ENCODE peak calls at places on chromosome 14, in eight cellular contexts. O, Q, R, Z, C, I, B and E are unnamed samples.

GRCh38 chr14:59356298-59356697 is 108.9 kb downstream of the GPR135 start:
- DNase-seq in R (peak; percentile 61), C (no peak), O (no peak), I (no peak), Q (no peak), B (no peak), Z (no peak), E (no peak)

GRCh38 chr14:93989939-93990338 is 7.2 kb upstream of the CCDC197 start:
- DNase-seq in O (no peak), I (no peak), C (no peak), B (no peak), Q (no peak), R (no peak), Z (no peak), E (no peak)

GRCh38 chr14:62691613-62692489 is 353.4 kb downstream of the KCNH5 start:
- DNase-seq in R (no peak), C (peak; percentile 34), Z (no peak), Q (no peak), O (no peak), I (no peak), B (no peak), E (peak; percentile 38)

GRCh38 chr14:69375182-69375581 is 22.9 kb downstream of the ERH start:
- DNase-seq in Z (no peak), R (no peak), O (no peak), Q (no peak), B (no peak), C (no peak), I (no peak), E (no peak)

GRCh38 chr14:76280221-76280620 is 95.7 kb upstream of the ESRRB start:
- DNase-seq in R (no peak), O (no peak), Z (no peak), I (no peak), B (no peak), Q (no peak), C (no peak), E (no peak)

GRCh38 chr14:105144231-105144665 is 24.3 kb downstream of the JAG2 start:
- DNase-seq in Q (no peak), O (no peak), B (no peak), R (no peak), I (peak; percentile 2), Z (peak; percentile 60), C (no peak), E (no peak)

GRCh38 chr14:89294060-89294459 is 123.0 kb downstream of the FOXN3 start:
- DNase-seq in Q (peak; percentile 63), R (no peak), Z (no peak), B (no peak), O (no peak), I (no peak), C (no peak), E (no peak)

GRCh38 chr14:64193821-64194220 is 100.3 kb downstream of the ESR2 start:
- DNase-seq in Q (no peak), R (no peak), C (peak; percentile 49), Z (no peak), O (no peak), I (no peak), B (no peak), E (no peak)

GRCh38 chr14:78022059-78022458 is 148.1 kb upstream of the NRXN3 start:
- DNase-seq in I (peak; percentile 77), O (no peak), C (peak; percentile 60), B (peak; percentile 67), Q (peak; percentile 22), Z (no peak), R (peak; percentile 96), E (no peak)

GRCh38 chr14:75604979-75605825 is 26.8 kb downstream of the FLVCR2 start:
- DNase-seq in R (no peak), C (no peak), Q (peak; percentile 49), B (no peak), I (no peak), Z (no peak), O (no peak), E (peak; percentile 18)

GRCh38 chr14:58747181-58747580 is 109.4 kb downstream of the DACT1 start:
- DNase-seq in C (peak; percentile 60), I (no peak), Z (peak; percentile 84), B (no peak), R (no peak), O (peak; percentile 52), Q (no peak), E (peak; percentile 58)

GRCh38 chr14:104553166-104554087 is 26.1 kb upstream of the C14orf180 start:
- DNase-seq in C (no peak), I (peak; percentile 2), Q (peak; percentile 10), Z (no peak), B (no peak), R (no peak), O (no peak), E (no peak)

GRCh38 chr14:50619569-50620141 is 48.5 kb downstream of the SAV1 start:
- DNase-seq in Q (no peak), I (no peak), C (no peak), Z (no peak), R (peak; percentile 75), O (no peak), B (peak; percentile 32), E (no peak)

GRCh38 chr14:24136684-24137528 is 912 bp downstream of the PSME1 start:
- DNase-seq in B (no peak), O (no peak), R (peak; percentile 82), C (no peak), Z (no peak), Q (no peak), I (no peak), E (no peak)

GRCh38 chr14:83419420-83419819 is 1885.8 kb upstream of the SEL1L start:
- DNase-seq in I (no peak), Q (no peak), Z (no peak), R (no peak), C (no peak), B (no peak), O (no peak), E (no peak)

GRCh38 chr14:68716698-68717097 is 76.2 kb downstream of the ZFP36L1 start:
- DNase-seq in I (no peak), O (peak; percentile 11), B (no peak), Q (no peak), C (no peak), Z (no peak), R (no peak), E (no peak)

GRCh38 chr14:21106506-21107359 is 5.9 kb downstream of the TMEM253 start:
- DNase-seq in R (peak; percentile 92), C (peak; percentile 90), B (peak; percentile 79), Q (peak; percentile 83), O (peak; percentile 82), I (peak; percentile 86), Z (no peak), E (no peak)

GRCh38 chr14:22537436-22538310 is 51.4 kb downstream of the DAD1 start:
- DNase-seq in B (no peak), R (no peak), Z (no peak), O (no peak), C (no peak), I (no peak), Q (no peak), E (no peak)

GRCh38 chr14:71062581-71063303 is 155.5 kb downstream of the PCNX1 start:
- DNase-seq in C (no peak), I (no peak), Z (no peak), R (no peak), O (no peak), B (no peak), Q (no peak), E (no peak)
- H3K36me3 ChIP-seq in C (peaks cover 42% of the 10 kb centered on the region), I (peaks cover 51% of the 10 kb centered on the region), Z (peaks cover 54% of the 10 kb centered on the region), R (peaks cover 18% of the 10 kb centered on the region), O (no peaks in the 10 kb centered on the region), B (peaks cover 11% of the 10 kb centered on the region), Q (peaks cover 75% of the 10 kb centered on the region), E (no peaks in the 10 kb centered on the region)

GRCh38 chr14:81169711-81170103 is 51.1 kb downstream of the GTF2A1 start:
- DNase-seq in Z (peak; percentile 77), I (no peak), O (peak; percentile 52), B (no peak), R (peak; percentile 81), C (peak; percentile 75), Q (peak; percentile 77), E (no peak)

GRCh38 chr14:81170104-81170828 is 50.5 kb downstream of the GTF2A1 start:
- DNase-seq in B (peak; percentile 75), R (peak; percentile 98), Q (peak; percentile 95), O (peak; percentile 94), Z (peak; percentile 95), C (peak; percentile 94), I (peak; percentile 89), E (peak; percentile 51)

GRCh38 chr14:81172881-81173280 is 47.9 kb downstream of the GTF2A1 start:
- DNase-seq in R (no peak), O (no peak), Z (no peak), C (no peak), Q (no peak), I (no peak), B (no peak), E (no peak)

GRCh38 chr14:81170829-81171195 is 49.9 kb downstream of the GTF2A1 start:
- DNase-seq in Z (no peak), Q (no peak), O (no peak), B (no peak), R (peak; percentile 67), C (no peak), I (no peak), E (no peak)

GRCh38 chr14:81172353-81172752 is 48.4 kb downstream of the GTF2A1 start:
- DNase-seq in Z (no peak), R (no peak), O (no peak), C (no peak), B (no peak), I (peak; percentile 32), Q (no peak), E (no peak)
- H3K4me3 ChIP-seq in Z (no peak overlapping the region), R (peak overlapping the region; percentile 35), O (no peak overlapping the region), C (no peak overlapping the region), B (no peak overlapping the region), I (no peak overlapping the region), Q (no peak overlapping the region), E (no peak overlapping the region)

DNA sequence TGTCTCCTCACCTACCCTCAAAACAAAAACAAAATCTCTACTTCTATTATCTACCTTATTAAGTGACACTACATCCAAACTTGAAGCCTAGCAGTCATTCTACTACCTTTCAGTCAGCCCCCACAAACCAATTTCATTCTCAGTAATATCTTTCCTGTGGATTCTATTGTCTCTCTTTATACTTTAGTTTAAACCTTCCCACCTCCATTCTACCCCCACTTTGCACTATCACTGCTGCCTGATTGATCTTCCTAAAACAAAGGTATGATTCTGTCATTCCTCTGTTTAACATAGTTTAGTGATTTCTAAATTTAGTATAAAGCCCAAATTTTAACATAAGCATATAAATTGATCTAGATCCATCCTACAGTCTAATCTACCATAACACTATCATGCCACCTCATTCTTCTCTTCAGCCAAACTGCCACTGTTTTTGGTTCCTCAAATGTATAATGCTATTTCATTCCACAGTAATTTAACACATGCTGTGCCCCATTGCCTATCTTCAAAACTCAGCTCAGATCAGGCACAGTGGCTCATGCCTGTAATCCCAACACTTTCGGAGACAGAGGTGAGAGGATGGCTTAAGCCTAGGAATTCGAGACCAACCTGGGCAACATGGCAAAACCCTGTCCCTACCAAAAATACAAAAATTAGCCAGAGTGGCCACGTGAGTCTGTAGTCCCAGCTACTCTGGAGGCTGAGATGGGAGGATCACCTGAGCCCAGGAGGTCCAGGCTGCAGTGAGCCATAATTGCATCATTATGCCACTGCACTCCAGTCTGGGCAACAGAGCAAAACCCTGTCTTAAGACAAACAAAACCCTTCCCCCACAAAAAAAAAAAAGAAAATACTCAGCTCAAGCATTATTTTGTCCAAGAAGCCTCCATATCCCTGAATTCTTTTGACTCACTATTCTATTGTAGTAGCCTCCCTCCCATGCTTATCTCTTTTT is 3.1 kb upstream of the STRN3 start:
- DNase-seq in I (no peak), R (no peak), C (no peak), O (no peak), Q (no peak), B (no peak), Z (no peak), E (no peak)
- H3K27me3 ChIP-seq in I (no peaks in the 10 kb centered on the region), R (no peaks in the 10 kb centered on the region), C (no peaks in the 10 kb centered on the region), O (no peaks in the 10 kb centered on the region), Q (no peaks in the 10 kb centered on the region), B (no peaks in the 10 kb centered on the region), Z (no peaks in the 10 kb centered on the region), E (no peaks in the 10 kb centered on the region)

GRCh38 chr14:61510736-61511557 is 184.4 kb upstream of the HIF1A start:
- DNase-seq in I (no peak), R (no peak), Q (no peak), O (no peak), C (no peak), Z (peak; percentile 61), B (no peak), E (no peak)
- H3K36me3 ChIP-seq in I (no peaks in the 10 kb centered on the region), R (no peaks in the 10 kb centered on the region), Q (no peaks in the 10 kb centered on the region), O (no peaks in the 10 kb centered on the region), C (no peaks in the 10 kb centered on the region), Z (no peaks in the 10 kb centered on the region), B (no peaks in the 10 kb centered on the region), E (no peaks in the 10 kb centered on the region)